ENCODE peak calls at places on chromosome 14, in seven cellular contexts. One of them, this sample, is unnamed.

GRCh38 chr14:105856676-105857222 is 330.4 kb downstream of the TMEM121 start:
- DNase-seq in RCC 7860: no peak
- DNase-seq in lower leg skin: peak
- DNase-seq in stimulated activated CD8-positive, alpha-beta memory T cell treated with anti-CD3 and anti-CD28 coated beads, Interleukin-2, amount 100 ng/mL, for 48 hours: no peak
- DNase-seq in iris pigment epithelial cell: no peak
- DNase-seq in NAMALWA: no peak
- DNase-seq in KBM-7: no peak
- DNase-seq in this sample: no peak

GRCh38 chr14:83478741-83479140 is 1945.1 kb upstream of the SEL1L start:
- DNase-seq in stimulated activated CD8-positive, alpha-beta memory T cell treated with anti-CD3 and anti-CD28 coated beads, Interleukin-2, amount 100 ng/mL, for 48 hours: no peak
- DNase-seq in iris pigment epithelial cell: peak
- DNase-seq in KBM-7: no peak
- DNase-seq in NAMALWA: no peak
- DNase-seq in lower leg skin: no peak
- DNase-seq in RCC 7860: peak
- DNase-seq in this sample: no peak

GRCh38 chr14:79186523-79186922 is 1016.4 kb downstream of the NRXN3 start:
- DNase-seq in NAMALWA: no peak
- DNase-seq in iris pigment epithelial cell: peak
- DNase-seq in stimulated activated CD8-positive, alpha-beta memory T cell treated with anti-CD3 and anti-CD28 coated beads, Interleukin-2, amount 100 ng/mL, for 48 hours: no peak
- DNase-seq in RCC 7860: no peak
- DNase-seq in lower leg skin: no peak
- DNase-seq in KBM-7: no peak
- DNase-seq in this sample: no peak

GRCh38 chr14:69625299-69626131 is 14.1 kb downstream of the SUSD6 start:
- DNase-seq in NAMALWA: peak
- DNase-seq in iris pigment epithelial cell: peak
- DNase-seq in stimulated activated CD8-positive, alpha-beta memory T cell treated with anti-CD3 and anti-CD28 coated beads, Interleukin-2, amount 100 ng/mL, for 48 hours: peak
- DNase-seq in KBM-7: peak
- DNase-seq in RCC 7860: no peak
- DNase-seq in lower leg skin: peak
- DNase-seq in this sample: no peak

GRCh38 chr14:90839024-90839888 is 23.0 kb upstream of the TTC7B start:
- DNase-seq in iris pigment epithelial cell: peak
- DNase-seq in lower leg skin: peak
- DNase-seq in RCC 7860: no peak
- DNase-seq in stimulated activated CD8-positive, alpha-beta memory T cell treated with anti-CD3 and anti-CD28 coated beads, Interleukin-2, amount 100 ng/mL, for 48 hours: no peak
- DNase-seq in KBM-7: no peak
- DNase-seq in NAMALWA: no peak
- DNase-seq in this sample: peak

GRCh38 chr14:20332386-20332945 is 613 bp downstream of the CCNB1IP1 start:
- DNase-seq in lower leg skin: no peak
- DNase-seq in RCC 7860: no peak
- DNase-seq in iris pigment epithelial cell: peak
- DNase-seq in stimulated activated CD8-positive, alpha-beta memory T cell treated with anti-CD3 and anti-CD28 coated beads, Interleukin-2, amount 100 ng/mL, for 48 hours: no peak
- DNase-seq in NAMALWA: no peak
- DNase-seq in KBM-7: no peak
- DNase-seq in this sample: no peak

GRCh38 chr14:50397461-50398196 is 948 bp upstream of the CDKL1 start:
- DNase-seq in stimulated activated CD8-positive, alpha-beta memory T cell treated with anti-CD3 and anti-CD28 coated beads, Interleukin-2, amount 100 ng/mL, for 48 hours: no peak
- DNase-seq in KBM-7: no peak
- DNase-seq in iris pigment epithelial cell: no peak
- DNase-seq in RCC 7860: peak
- DNase-seq in NAMALWA: peak
- DNase-seq in lower leg skin: no peak
- DNase-seq in this sample: no peak

GRCh38 chr14:105325716-105326567 is 11.4 kb downstream of the PACS2 start:
- DNase-seq in stimulated activated CD8-positive, alpha-beta memory T cell treated with anti-CD3 and anti-CD28 coated beads, Interleukin-2, amount 100 ng/mL, for 48 hours: no peak
- DNase-seq in iris pigment epithelial cell: no peak
- DNase-seq in lower leg skin: no peak
- DNase-seq in NAMALWA: no peak
- DNase-seq in RCC 7860: no peak
- DNase-seq in KBM-7: no peak
- DNase-seq in this sample: no peak

GRCh38 chr14:74518221-74518620 is 24.7 kb downstream of the ISCA2 start:
- DNase-seq in iris pigment epithelial cell: no peak
- DNase-seq in NAMALWA: no peak
- DNase-seq in RCC 7860: no peak
- DNase-seq in stimulated activated CD8-positive, alpha-beta memory T cell treated with anti-CD3 and anti-CD28 coated beads, Interleukin-2, amount 100 ng/mL, for 48 hours: no peak
- DNase-seq in KBM-7: no peak
- DNase-seq in lower leg skin: no peak
- DNase-seq in this sample: no peak

GRCh38 chr14:75566321-75566720 is 12.1 kb upstream of the FLVCR2 start:
- DNase-seq in lower leg skin: no peak
- DNase-seq in NAMALWA: no peak
- DNase-seq in RCC 7860: peak
- DNase-seq in stimulated activated CD8-positive, alpha-beta memory T cell treated with anti-CD3 and anti-CD28 coated beads, Interleukin-2, amount 100 ng/mL, for 48 hours: peak
- DNase-seq in KBM-7: no peak
- DNase-seq in iris pigment epithelial cell: no peak
- DNase-seq in this sample: no peak

GRCh38 chr14:74217672-74218448 is 21.4 kb upstream of the VSX2 start:
- DNase-seq in RCC 7860: no peak
- DNase-seq in KBM-7: peak
- DNase-seq in iris pigment epithelial cell: peak
- DNase-seq in NAMALWA: no peak
- DNase-seq in lower leg skin: no peak
- DNase-seq in stimulated activated CD8-positive, alpha-beta memory T cell treated with anti-CD3 and anti-CD28 coated beads, Interleukin-2, amount 100 ng/mL, for 48 hours: peak
- DNase-seq in this sample: peak

GRCh38 chr14:99752486-99753121 is 40.6 kb upstream of the EML1 start:
- DNase-seq in lower leg skin: no peak
- DNase-seq in RCC 7860: peak
- DNase-seq in KBM-7: peak
- DNase-seq in stimulated activated CD8-positive, alpha-beta memory T cell treated with anti-CD3 and anti-CD28 coated beads, Interleukin-2, amount 100 ng/mL, for 48 hours: no peak
- DNase-seq in NAMALWA: no peak
- DNase-seq in iris pigment epithelial cell: peak
- DNase-seq in this sample: no peak

GRCh38 chr14:53047302-53047701 is 96.5 kb upstream of the FERMT2 start:
- DNase-seq in iris pigment epithelial cell: no peak
- DNase-seq in lower leg skin: no peak
- DNase-seq in RCC 7860: no peak
- DNase-seq in stimulated activated CD8-positive, alpha-beta memory T cell treated with anti-CD3 and anti-CD28 coated beads, Interleukin-2, amount 100 ng/mL, for 48 hours: no peak
- DNase-seq in NAMALWA: no peak
- DNase-seq in KBM-7: no peak
- DNase-seq in this sample: no peak

GRCh38 chr14:71711619-71712018 is 220.6 kb upstream of the RGS6 start:
- DNase-seq in NAMALWA: no peak
- DNase-seq in lower leg skin: no peak
- DNase-seq in KBM-7: no peak
- DNase-seq in RCC 7860: no peak
- DNase-seq in iris pigment epithelial cell: peak
- DNase-seq in stimulated activated CD8-positive, alpha-beta memory T cell treated with anti-CD3 and anti-CD28 coated beads, Interleukin-2, amount 100 ng/mL, for 48 hours: no peak
- DNase-seq in this sample: no peak

GRCh38 chr14:51498411-51499227 is 153.1 kb upstream of the FRMD6 start:
- DNase-seq in KBM-7: no peak
- DNase-seq in NAMALWA: no peak
- DNase-seq in iris pigment epithelial cell: no peak
- DNase-seq in RCC 7860: no peak
- DNase-seq in lower leg skin: no peak
- DNase-seq in stimulated activated CD8-positive, alpha-beta memory T cell treated with anti-CD3 and anti-CD28 coated beads, Interleukin-2, amount 100 ng/mL, for 48 hours: no peak
- DNase-seq in this sample: no peak

GRCh38 chr14:75174066-75174465 is 2.3 kb downstream of the TMED10 start:
- DNase-seq in NAMALWA: no peak
- DNase-seq in stimulated activated CD8-positive, alpha-beta memory T cell treated with anti-CD3 and anti-CD28 coated beads, Interleukin-2, amount 100 ng/mL, for 48 hours: no peak
- DNase-seq in iris pigment epithelial cell: no peak
- DNase-seq in lower leg skin: no peak
- DNase-seq in RCC 7860: no peak
- DNase-seq in KBM-7: no peak
- DNase-seq in this sample: no peak

This sample was measured in ureter.